ENCODE peak calls at places on chromosome 11, in ten cellular contexts. Y is GM12865, Q is HFF-Myc, S is choroid plexus epithelial cell, K is heart left ventricle, L is cardiac fibroblast, H is lower lobe of right lung, X is Peyer's patch, D is hepatocyte, T is neural progenitor cell. B is an unnamed sample.
A peak's percentile ranks its signal among the peaks of the same experiment; 100 is the strongest.

GRCh38 chr11:33910261-33910959 is 18.5 kb upstream of the LMO2 start:
- DNase-seq in Y (no peak), Q (no peak), S (no peak), K (no peak), L (no peak), H (no peak), X (no peak), D (no peak), T (no peak), B (no peak)

GRCh38 chr11:94876645-94877445 is 96.5 kb downstream of the CWC15 start:
- DNase-seq in Y (peak; percentile 46), Q (peak; percentile 88), S (peak; percentile 99), K (peak; percentile 84), L (peak; percentile 97), H (peak; percentile 72), X (peak; percentile 74), D (peak; percentile 87), T (no peak), B (no peak)

GRCh38 chr11:103465555-103466140 is 356.4 kb downstream of the DYNC2H1 start:
- DNase-seq in Y (no peak), Q (no peak), S (no peak), K (no peak), L (no peak), H (no peak), X (no peak), D (no peak), T (no peak), B (no peak)

GRCh38 chr11:86571273-86571948 is 101.0 kb downstream of the ME3 start:
- DNase-seq in Y (no peak), Q (no peak), S (no peak), K (no peak), L (no peak), H (no peak), X (no peak), D (peak; percentile 34), T (peak; percentile 70), B (peak; percentile 9)

GRCh38 chr11:65555693-65556231 is 2.4 kb downstream of the LTBP3 start:
- DNase-seq in Y (no peak), Q (no peak), S (peak; percentile 68), K (peak; percentile 70), L (peak; percentile 82), H (no peak), X (peak; percentile 65), D (peak; percentile 80), T (no peak), B (no peak)

GRCh38 chr11:76793834-76794291 is 10.7 kb downstream of the TSKU start:
- DNase-seq in Y (no peak), Q (no peak), S (no peak), K (peak; percentile 4), L (no peak), H (no peak), X (no peak), D (peak; percentile 35), T (no peak), B (no peak)

GRCh38 chr11:95156133-95156731 is 66.6 kb downstream of the ENDOD1 start:
- DNase-seq in Y (no peak), Q (no peak), S (no peak), K (no peak), L (no peak), H (no peak), X (no peak), D (no peak), T (no peak), B (no peak)

GRCh38 chr11:122176651-122177050 is 60.6 kb upstream of the BLID start:
- DNase-seq in Y (no peak), Q (no peak), S (no peak), K (no peak), L (no peak), H (no peak), X (no peak), D (no peak), T (no peak), B (no peak)

GRCh38 chr11:7204778-7205177 is 46.9 kb upstream of the SYT9 start:
- DNase-seq in Y (no peak), Q (no peak), S (peak; percentile 61), K (no peak), L (peak; percentile 40), H (no peak), X (no peak), D (no peak), T (no peak), B (no peak)

GRCh38 chr11:110525883-110526282 is 96.1 kb downstream of the FDX1 start:
- DNase-seq in Y (no peak), Q (peak; percentile 59), S (peak; percentile 80), K (no peak), L (peak; percentile 59), H (no peak), X (no peak), D (peak; percentile 16), T (no peak), B (peak; percentile 58)

GRCh38 chr11:406796-407650 is 7.8 kb downstream of the SIGIRR start:
- DNase-seq in Y (peak; percentile 97), Q (peak; percentile 44), S (peak; percentile 82), K (peak; percentile 85), L (peak; percentile 89), H (peak; percentile 92), X (peak; percentile 95), D (peak; percentile 89), T (peak; percentile 90), B (peak; percentile 93)

GRCh38 chr11:114891911-114892310 is 213.6 kb downstream of the NXPE2 start:
- DNase-seq in Y (no peak), Q (no peak), S (no peak), K (no peak), L (no peak), H (no peak), X (no peak), D (no peak), T (no peak), B (no peak)

GRCh38 chr11:45676522-45677095 is 11.2 kb upstream of the CHST1 start:
- DNase-seq in Y (peak; percentile 60), Q (no peak), S (no peak), K (no peak), L (no peak), H (no peak), X (no peak), D (no peak), T (no peak), B (no peak)

DNA sequence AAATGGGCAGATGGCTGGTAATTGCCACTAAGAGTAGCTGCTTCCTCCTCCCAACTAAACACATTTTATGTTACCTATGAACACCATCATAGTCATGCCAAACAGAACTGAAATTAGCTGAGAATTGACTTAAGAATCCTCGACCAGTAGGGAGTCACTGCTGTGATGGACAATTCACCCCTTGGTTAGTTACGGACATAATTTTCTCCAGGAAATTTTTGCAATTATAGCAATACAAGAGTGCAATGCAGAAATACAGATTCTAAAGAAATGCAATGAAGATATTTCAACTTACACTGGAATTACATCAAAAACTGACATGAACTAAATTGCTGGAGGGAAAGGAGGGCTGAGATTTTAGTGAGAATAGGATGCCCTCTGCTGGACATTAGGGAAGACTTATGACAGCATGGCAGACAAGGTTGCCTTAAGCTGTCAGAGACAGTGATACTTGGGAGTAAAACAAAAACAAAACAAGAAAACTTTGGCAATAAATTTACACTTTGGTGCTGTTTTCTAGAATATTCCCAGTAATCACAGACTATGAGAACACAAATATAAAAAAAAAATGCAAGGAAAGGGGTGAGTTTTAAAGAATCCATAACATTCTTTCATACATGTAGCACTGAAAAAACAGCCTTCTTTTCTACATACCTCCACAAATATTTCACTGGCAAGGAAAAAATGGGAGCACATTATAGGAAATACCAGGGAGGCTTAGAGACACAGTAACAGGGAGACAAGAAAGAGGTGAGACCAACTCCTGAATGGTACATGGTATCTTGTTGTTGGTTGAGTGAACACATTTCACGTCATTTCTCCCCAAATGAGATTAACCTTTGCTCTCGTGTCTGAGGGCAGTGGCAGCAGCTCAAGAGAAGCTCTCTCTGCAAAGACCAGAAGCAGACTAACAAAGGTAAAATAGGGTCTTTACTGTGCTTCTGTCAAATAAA is 11.2 kb upstream of the PPP2R1B start:
- DNase-seq in Y (peak; percentile 77), Q (no peak), S (peak; percentile 93), K (peak; percentile 37), L (peak; percentile 91), H (no peak), X (peak; percentile 54), D (peak; percentile 85), T (peak; percentile 78), B (peak; percentile 64)
- H3K4me3 ChIP-seq in Y (no peak overlapping the region), Q (no peak overlapping the region), S (no peak overlapping the region), K (no peak overlapping the region), L (no peak overlapping the region), H (no peak overlapping the region), X (no peak overlapping the region), D (no peak overlapping the region), T (no peak overlapping the region), B (no peak overlapping the region)

GRCh38 chr11:72779495-72780128 is 14.2 kb downstream of the STARD10 start:
- DNase-seq in Y (no peak), Q (no peak), S (no peak), K (no peak), L (no peak), H (no peak), X (no peak), D (no peak), T (no peak), B (no peak)
- H3K4me3 ChIP-seq in Y (no peak overlapping the region), Q (no peak overlapping the region), S (no peak overlapping the region), K (no peak overlapping the region), L (no peak overlapping the region), H (peak overlapping the region; percentile 62), X (no peak overlapping the region), D (peak overlapping the region; percentile 96), T (no peak overlapping the region), B (no peak overlapping the region)

DNA sequence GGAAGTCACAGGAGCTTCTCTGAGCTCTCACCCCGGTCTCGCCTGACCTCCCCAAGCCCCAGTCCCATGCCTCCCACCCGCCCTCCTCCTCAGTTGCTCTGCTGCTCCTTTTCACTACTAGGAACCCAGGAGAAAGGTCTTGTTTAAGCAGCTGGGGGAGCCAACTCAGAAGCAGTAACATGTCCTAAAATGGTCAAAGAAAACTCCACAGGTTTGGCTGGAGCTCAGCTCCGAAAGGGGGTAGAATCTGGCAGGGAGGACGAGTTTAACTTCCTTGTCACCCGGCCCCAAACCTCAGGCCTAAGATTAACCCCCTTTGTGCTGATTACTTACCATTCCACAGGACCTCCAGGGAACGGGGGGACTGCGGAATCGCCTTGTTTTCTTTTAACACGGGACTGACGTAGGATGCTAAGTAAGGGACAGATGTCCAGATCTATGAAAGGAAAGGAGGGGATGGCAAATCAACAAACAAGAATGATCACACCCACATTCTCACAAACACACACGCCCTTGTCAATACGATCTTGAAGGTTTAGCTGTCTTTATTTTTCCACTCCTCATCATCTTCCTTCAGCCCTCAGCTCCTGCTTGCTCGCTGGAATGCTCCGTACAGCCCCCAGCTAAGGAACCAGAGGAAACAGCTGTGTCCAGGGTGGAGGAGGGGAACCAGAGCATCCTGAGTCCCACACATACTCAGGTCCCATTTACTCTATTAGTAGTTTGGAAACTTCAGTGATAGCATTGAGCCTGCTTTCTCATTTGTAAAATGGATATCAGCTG is 13.5 kb downstream of the PCSK7 start:
- DNase-seq in Y (no peak), Q (no peak), S (peak; percentile 47), K (peak; percentile 52), L (peak; percentile 91), H (peak; percentile 14), X (no peak), D (peak; percentile 0), T (no peak), B (no peak)
- H3K4me3 ChIP-seq in Y (no peak overlapping the region), Q (no peak overlapping the region), S (no peak overlapping the region), K (peak overlapping the region; percentile 25), L (no peak overlapping the region), H (no peak overlapping the region), X (no peak overlapping the region), D (no peak overlapping the region), T (no peak overlapping the region), B (no peak overlapping the region)

DNA sequence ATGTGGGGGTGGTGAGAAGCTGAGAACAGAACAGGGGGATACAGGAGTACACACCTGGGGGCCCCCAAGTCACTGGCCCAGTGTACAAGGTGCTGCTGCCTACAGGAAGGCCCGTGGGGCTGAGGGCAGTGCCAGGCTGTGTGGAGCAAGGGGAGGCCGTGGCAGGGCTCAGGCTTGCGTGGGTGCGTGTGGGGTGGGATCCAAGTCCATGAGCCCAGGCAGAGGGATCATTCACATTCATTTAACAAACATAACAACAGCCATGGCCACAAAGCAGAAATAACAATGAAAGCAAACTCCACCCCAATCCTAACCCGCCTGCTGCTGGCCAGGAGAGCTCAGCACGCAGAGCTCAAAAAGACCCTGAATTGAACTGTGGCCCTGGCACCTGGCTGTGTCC is 17.1 kb upstream of the SCGB1A1 start:
- DNase-seq in Y (no peak), Q (no peak), S (no peak), K (no peak), L (no peak), H (no peak), X (no peak), D (no peak), T (no peak), B (no peak)
- H3K4me3 ChIP-seq in Y (no peak overlapping the region), Q (no peak overlapping the region), S (no peak overlapping the region), K (peak overlapping the region; percentile 28), L (no peak overlapping the region), H (no peak overlapping the region), X (no peak overlapping the region), D (no peak overlapping the region), T (no peak overlapping the region), B (no peak overlapping the region)

B was measured in Jurkat, Clone E6-1.